ENCODE peak calls at places on chromosomes 2 and 18, in eight cellular contexts. Z, S, T, F, P, U, X and V are unnamed samples.

GRCh38 chr2:68918497-68918896 is 34.2 kb downstream of the GKN2 start:
- DNase-seq in Z (no peak), U (no peak), X (no peak), T (no peak), F (no peak), S (no peak), P (no peak), V (no peak)

GRCh38 chr2:215951558-215951957 is 61.8 kb downstream of the MREG start:
- DNase-seq in X (no peak), Z (no peak), F (no peak), U (no peak), P (no peak), S (no peak), T (no peak), V (no peak)

GRCh38 chr2:128313076-128313836 is 5.4 kb downstream of the HS6ST1 start:
- DNase-seq in X (peak), Z (peak), P (no peak), F (no peak), T (peak), S (no peak), U (no peak), V (no peak)

GRCh38 chr2:17830053-17831034 is 14.1 kb downstream of the MSGN1 start:
- DNase-seq in F (peak), Z (no peak), S (peak), T (peak), U (peak), X (peak), P (peak), V (peak)

GRCh38 chr2:932320-933221 is 18.1 kb upstream of the SNTG2 start:
- DNase-seq in Z (no peak), U (no peak), F (no peak), S (no peak), P (no peak), T (no peak), X (no peak), V (no peak)

GRCh38 chr2:110101280-110101844 is 14.3 kb downstream of the MALL start:
- DNase-seq in S (peak), X (peak), Z (peak), T (peak), F (no peak), P (peak), U (no peak), V (peak)

GRCh38 chr2:156702520-156702919 is 266.3 kb downstream of the GPD2 start:
- DNase-seq in Z (no peak), U (no peak), T (no peak), F (no peak), P (no peak), X (no peak), S (no peak), V (no peak)

GRCh38 chr18:27954226-27954625 is 222.7 kb downstream of the CDH2 start:
- DNase-seq in F (no peak), U (no peak), Z (no peak), S (no peak), T (no peak), P (no peak), X (no peak), V (no peak)

GRCh38 chr2:12577567-12577966 is 139.2 kb upstream of the TRIB2 start:
- DNase-seq in T (no peak), Z (no peak), X (no peak), S (no peak), P (no peak), U (no peak), F (no peak), V (no peak)

GRCh38 chr2:219030177-219030940 is 11.0 kb downstream of the CFAP65 start:
- DNase-seq in F (no peak), X (no peak), S (no peak), T (no peak), P (no peak), U (no peak), Z (no peak), V (no peak)

GRCh38 chr2:76870011-76870410 is 652.2 kb downstream of the LRRTM4 start:
- DNase-seq in Z (no peak), P (no peak), F (no peak), T (no peak), X (no peak), U (no peak), S (no peak), V (no peak)

GRCh38 chr18:55251186-55251995 is 292.1 kb upstream of the CCDC68 start:
- DNase-seq in F (no peak), U (no peak), X (no peak), T (no peak), S (no peak), P (no peak), Z (no peak), V (no peak)

GRCh38 chr2:50133766-50134165 is 898.2 kb downstream of the NRXN1 start:
- DNase-seq in Z (no peak), F (no peak), U (no peak), X (no peak), T (no peak), S (no peak), P (no peak), V (no peak)

GRCh38 chr18:41906528-41907256 is 48.3 kb upstream of the PIK3C3 start:
- DNase-seq in P (peak), F (peak), U (no peak), T (no peak), S (no peak), Z (no peak), X (no peak), V (peak)

GRCh38 chr2:240538031-240538780 is 19.6 kb downstream of the ANKMY1 start:
- DNase-seq in U (no peak), F (no peak), Z (no peak), S (no peak), T (no peak), P (no peak), X (no peak), V (no peak)

GRCh38 chr2:144507441-144508161 is 12.3 kb downstream of the ZEB2 start:
- DNase-seq in U (no peak), P (no peak), X (no peak), Z (no peak), S (no peak), F (no peak), T (no peak), V (no peak)

GRCh38 chr2:109125595-109126500 is 3.2 kb upstream of the SH3RF3 start:
- DNase-seq in S (peak), T (no peak), F (no peak), P (peak), U (no peak), Z (no peak), X (no peak), V (peak)

DNA sequence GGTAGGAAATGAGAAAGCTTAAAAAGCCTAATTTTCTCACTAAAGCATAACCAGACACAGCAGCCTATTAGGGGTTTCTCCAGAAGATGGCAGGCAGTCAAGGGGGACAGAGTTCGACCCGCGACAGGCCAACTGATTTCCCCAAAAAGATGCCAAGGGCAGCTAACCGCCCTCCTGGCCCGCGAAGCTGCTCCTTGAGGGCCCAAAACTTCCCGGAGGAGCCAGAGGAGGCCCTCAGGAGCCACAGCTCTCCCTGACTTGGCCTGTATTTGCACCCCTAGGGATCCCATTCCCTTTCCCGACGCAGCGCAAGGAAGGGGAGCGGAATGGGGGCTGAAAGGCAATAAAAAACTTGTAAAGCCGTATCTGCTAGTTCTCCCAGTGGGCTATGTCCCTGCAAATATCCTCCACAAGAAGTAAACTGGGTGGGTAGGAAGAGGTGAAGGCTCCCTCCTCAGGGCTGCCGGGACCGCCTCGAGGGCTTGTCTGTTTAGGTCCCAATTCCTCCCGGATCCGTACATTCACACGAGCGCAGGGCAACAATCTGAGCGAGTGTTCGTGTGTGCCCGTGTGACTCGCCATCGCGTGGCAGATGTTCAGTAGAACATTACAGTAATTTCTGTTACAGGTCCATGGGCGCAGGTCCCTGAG is 756 bp upstream of the NAGK start:
- DNase-seq in F (no peak), S (no peak), X (no peak), T (peak), Z (peak), U (no peak), P (no peak), V (no peak)
- TF ChIP-seq CTCF in F (peak), S (peak), X (no peak), T (no peak), Z (no peak), U (no peak), P (no peak), V (peak)

GRCh38 chr2:136188086-136188485 is 70.1 kb upstream of the CXCR4 start:
- DNase-seq in X (no peak), S (no peak), Z (no peak), U (no peak), F (no peak), T (no peak), P (no peak), V (no peak)
- TF ChIP-seq CTCF in X (no peak), S (no peak), Z (no peak), U (no peak), F (no peak), T (no peak), P (no peak), V (no peak)

DNA sequence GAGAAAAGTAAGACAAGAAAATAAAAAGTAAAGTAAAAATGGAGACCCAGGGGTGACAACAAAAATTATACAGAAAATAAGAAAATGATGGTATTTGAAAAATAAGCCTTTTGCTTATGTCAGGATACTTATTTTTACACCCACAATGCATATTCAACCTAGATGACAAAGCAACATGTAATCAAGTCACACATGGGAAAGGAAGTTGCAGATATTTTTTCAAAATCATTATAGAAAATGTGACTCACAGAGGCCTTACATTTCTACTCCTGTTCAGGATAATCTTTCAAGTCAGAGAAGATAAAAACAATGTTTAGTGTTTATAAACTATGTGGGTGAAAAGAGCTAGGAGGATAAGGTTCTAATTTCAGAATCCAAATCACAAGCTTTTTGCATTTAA is 275.3 kb upstream of the UBE2E3 start:
- DNase-seq in U (no peak), T (no peak), Z (no peak), S (no peak), P (no peak), F (no peak), X (no peak), V (no peak)
- TF ChIP-seq CTCF in U (no peak), T (no peak), Z (no peak), S (no peak), P (no peak), F (no peak), X (no peak), V (no peak)

GRCh38 chr2:9558948-9559381 is 3.3 kb upstream of the ADAM17 start:
- DNase-seq in S (peak), F (no peak), U (no peak), T (no peak), X (no peak), Z (no peak), P (peak), V (peak)
- TF ChIP-seq CTCF in S (no peak), F (no peak), U (no peak), T (no peak), X (no peak), Z (no peak), P (no peak), V (no peak)

GRCh38 chr2:170005702-170006101 is 172.2 kb upstream of the MYO3B start:
- DNase-seq in S (no peak), U (no peak), X (no peak), Z (no peak), P (no peak), F (no peak), T (no peak), V (no peak)
- TF ChIP-seq CTCF in S (peak), U (no peak), X (no peak), Z (no peak), P (no peak), F (no peak), T (no peak), V (no peak)

DNA sequence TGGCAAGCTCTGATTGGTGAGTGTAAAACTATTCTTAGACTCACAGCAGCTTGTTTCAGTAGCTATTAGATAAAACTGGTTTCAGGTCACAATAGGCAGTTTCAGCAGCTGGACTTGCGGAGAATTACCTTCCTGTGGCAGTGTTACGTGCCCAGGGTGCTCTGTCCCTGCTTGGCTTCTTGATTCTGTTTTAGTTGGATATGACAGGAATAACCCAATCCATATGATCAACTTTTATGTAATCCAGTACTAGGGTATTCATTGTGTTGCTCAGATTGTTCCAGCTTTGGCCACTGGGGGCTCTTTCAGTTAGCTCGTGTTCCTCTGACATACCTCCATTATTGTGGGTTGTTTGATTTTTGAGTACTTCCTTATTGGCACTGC is 43.1 kb downstream of the INPP4A start:
- DNase-seq in F (peak), T (peak), X (no peak), U (peak), S (no peak), P (no peak), Z (peak), V (no peak)
- TF ChIP-seq CTCF in F (peak), T (peak), X (peak), U (peak), S (peak), P (peak), Z (peak), V (peak)

GRCh38 chr2:205563646-205564045 is 118.7 kb upstream of the NRP2 start:
- DNase-seq in S (no peak), Z (no peak), U (peak), F (no peak), T (peak), X (peak), P (no peak), V (no peak)
- TF ChIP-seq CTCF in S (peak), Z (no peak), U (peak), F (peak), T (no peak), X (peak), P (peak), V (peak)